ENCODE peak calls at places on chromosomes 4 and X, in five cellular contexts. One of them, this sample, is unnamed.

GRCh38 chr4:40559585-40560465 is 69.8 kb downstream of the RBM47 start:
- DNase-seq in BE2C: no peak
- DNase-seq in progenitor cell of endocrine pancreas: no peak
- DNase-seq in GM06990: peak
- DNase-seq in CD8-positive, alpha-beta T cell: no peak
- DNase-seq in this sample: no peak

GRCh38 chrX:63963382-63963781 is 178.4 kb upstream of the ARHGEF9 start:
- DNase-seq in GM06990: no peak
- DNase-seq in BE2C: no peak
- DNase-seq in CD8-positive, alpha-beta T cell: no peak
- DNase-seq in progenitor cell of endocrine pancreas: no peak
- DNase-seq in this sample: no peak

GRCh38 chr4:102878901-102879300 is 10.1 kb downstream of the CISD2 start:
- DNase-seq in progenitor cell of endocrine pancreas: no peak
- DNase-seq in BE2C: no peak
- DNase-seq in GM06990: no peak
- DNase-seq in CD8-positive, alpha-beta T cell: no peak
- DNase-seq in this sample: no peak

GRCh38 chr4:81491943-81492342 is 20.2 kb upstream of the RASGEF1B start:
- DNase-seq in progenitor cell of endocrine pancreas: no peak
- DNase-seq in BE2C: no peak
- DNase-seq in CD8-positive, alpha-beta T cell: no peak
- DNase-seq in GM06990: no peak
- DNase-seq in this sample: no peak

GRCh38 chr4:3257691-3258482 is 8.9 kb downstream of the MSANTD1 start:
- DNase-seq in progenitor cell of endocrine pancreas: no peak
- DNase-seq in CD8-positive, alpha-beta T cell: no peak
- DNase-seq in BE2C: no peak
- DNase-seq in GM06990: peak
- DNase-seq in this sample: no peak

GRCh38 chr4:8394125-8394524 is 46.4 kb downstream of the ACOX3 start:
- DNase-seq in progenitor cell of endocrine pancreas: no peak
- DNase-seq in GM06990: no peak
- DNase-seq in CD8-positive, alpha-beta T cell: no peak
- DNase-seq in BE2C: no peak
- DNase-seq in this sample: no peak

GRCh38 chrX:38346150-38346549 is 6.3 kb upstream of the OTC start:
- DNase-seq in progenitor cell of endocrine pancreas: no peak
- DNase-seq in GM06990: no peak
- DNase-seq in BE2C: no peak
- DNase-seq in CD8-positive, alpha-beta T cell: no peak
- DNase-seq in this sample: no peak

GRCh38 chrX:18173494-18174180 is 47.0 kb downstream of the BEND2 start:
- DNase-seq in BE2C: no peak
- DNase-seq in progenitor cell of endocrine pancreas: no peak
- DNase-seq in CD8-positive, alpha-beta T cell: no peak
- DNase-seq in GM06990: no peak
- DNase-seq in this sample: no peak

GRCh38 chrX:33831211-33831610 is 300.9 kb downstream of the FAM47A start:
- DNase-seq in progenitor cell of endocrine pancreas: no peak
- DNase-seq in CD8-positive, alpha-beta T cell: no peak
- DNase-seq in BE2C: no peak
- DNase-seq in GM06990: no peak
- DNase-seq in this sample: no peak

GRCh38 chrX:3345281-3346081 is 971 bp downstream of the MXRA5 start:
- DNase-seq in progenitor cell of endocrine pancreas: peak
- DNase-seq in CD8-positive, alpha-beta T cell: no peak
- DNase-seq in BE2C: no peak
- DNase-seq in GM06990: no peak
- DNase-seq in this sample: no peak

GRCh38 chrX:1658083-1658463 is 43.2 kb downstream of the ASMT start:
- DNase-seq in GM06990: no peak
- DNase-seq in CD8-positive, alpha-beta T cell: peak
- DNase-seq in BE2C: no peak
- DNase-seq in progenitor cell of endocrine pancreas: no peak
- DNase-seq in this sample: no peak

GRCh38 chrX:52341493-52341892 is 27.3 kb upstream of the XAGE2 start:
- DNase-seq in progenitor cell of endocrine pancreas: no peak
- DNase-seq in CD8-positive, alpha-beta T cell: no peak
- DNase-seq in GM06990: no peak
- DNase-seq in BE2C: no peak
- DNase-seq in this sample: no peak

GRCh38 chr4:151035321-151035720 is 20.2 kb upstream of the LRBA start:
- DNase-seq in CD8-positive, alpha-beta T cell: no peak
- DNase-seq in progenitor cell of endocrine pancreas: no peak
- DNase-seq in GM06990: no peak
- DNase-seq in BE2C: no peak
- DNase-seq in this sample: no peak

GRCh38 chrX:53895270-53895669 is 149.0 kb downstream of the PHF8 start:
- DNase-seq in BE2C: no peak
- DNase-seq in CD8-positive, alpha-beta T cell: no peak
- DNase-seq in GM06990: no peak
- DNase-seq in progenitor cell of endocrine pancreas: no peak
- DNase-seq in this sample: no peak

GRCh38 chr4:81166431-81166830 is 48.6 kb downstream of the PRKG2 start:
- DNase-seq in BE2C: no peak
- DNase-seq in progenitor cell of endocrine pancreas: no peak
- DNase-seq in CD8-positive, alpha-beta T cell: no peak
- DNase-seq in GM06990: no peak
- DNase-seq in this sample: no peak

DNA sequence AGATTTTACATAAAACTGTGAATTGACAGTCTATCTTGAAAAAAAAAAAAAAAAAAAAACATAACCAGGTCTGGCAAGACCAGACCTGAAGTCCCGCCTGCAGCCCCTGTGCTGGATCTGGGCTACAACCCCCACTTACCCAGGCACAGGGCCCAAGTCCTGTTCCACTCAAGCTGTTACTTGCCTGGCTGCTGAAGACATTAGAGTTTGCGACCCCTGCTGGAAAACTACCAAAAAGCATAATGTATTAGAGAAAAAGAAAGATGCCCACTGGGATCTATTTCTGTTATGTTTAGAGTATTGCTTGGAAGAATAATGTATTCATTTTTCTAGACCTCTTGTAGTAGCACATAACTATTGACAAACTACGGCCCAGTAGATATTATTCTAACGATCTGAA is 4.7 kb downstream of the HS3ST1 start:
- DNase-seq in GM06990: no peak
- DNase-seq in progenitor cell of endocrine pancreas: no peak
- DNase-seq in BE2C: no peak
- DNase-seq in CD8-positive, alpha-beta T cell: peak
- DNase-seq in this sample: peak
- TF ChIP-seq CTCF in GM06990: peak
- TF ChIP-seq CTCF in progenitor cell of endocrine pancreas: peak
- TF ChIP-seq CTCF in BE2C: no peak
- TF ChIP-seq CTCF in CD8-positive, alpha-beta T cell: peak
- TF ChIP-seq CTCF in this sample: peak

GRCh38 chr4:110508827-110509446 is 33.0 kb downstream of the ENPEP start:
- DNase-seq in BE2C: no peak
- DNase-seq in progenitor cell of endocrine pancreas: no peak
- DNase-seq in CD8-positive, alpha-beta T cell: no peak
- DNase-seq in GM06990: no peak
- DNase-seq in this sample: peak
- TF ChIP-seq CTCF in BE2C: peak
- TF ChIP-seq CTCF in progenitor cell of endocrine pancreas: peak
- TF ChIP-seq CTCF in CD8-positive, alpha-beta T cell: no peak
- TF ChIP-seq CTCF in GM06990: no peak
- TF ChIP-seq CTCF in this sample: peak

GRCh38 chrX:11080721-11081120 is 30.4 kb upstream of the HCCS start:
- DNase-seq in GM06990: no peak
- DNase-seq in CD8-positive, alpha-beta T cell: no peak
- DNase-seq in progenitor cell of endocrine pancreas: no peak
- DNase-seq in BE2C: no peak
- DNase-seq in this sample: no peak

GRCh38 chrX:11089802-11090201 is 21.3 kb upstream of the HCCS start:
- DNase-seq in progenitor cell of endocrine pancreas: no peak
- DNase-seq in BE2C: no peak
- DNase-seq in CD8-positive, alpha-beta T cell: no peak
- DNase-seq in GM06990: no peak
- DNase-seq in this sample: no peak

GRCh38 chrX:11085305-11085704 is 25.8 kb upstream of the HCCS start:
- DNase-seq in BE2C: no peak
- DNase-seq in progenitor cell of endocrine pancreas: no peak
- DNase-seq in CD8-positive, alpha-beta T cell: no peak
- DNase-seq in GM06990: no peak
- DNase-seq in this sample: no peak
- TF ChIP-seq CTCF in BE2C: no peak
- TF ChIP-seq CTCF in progenitor cell of endocrine pancreas: no peak
- TF ChIP-seq CTCF in CD8-positive, alpha-beta T cell: no peak
- TF ChIP-seq CTCF in GM06990: no peak
- TF ChIP-seq CTCF in this sample: no peak

GRCh38 chrX:147832707-147833348 is 78.9 kb upstream of the FMR1 start:
- DNase-seq in progenitor cell of endocrine pancreas: no peak
- DNase-seq in BE2C: no peak
- DNase-seq in GM06990: no peak
- DNase-seq in CD8-positive, alpha-beta T cell: no peak
- DNase-seq in this sample: peak

DNA sequence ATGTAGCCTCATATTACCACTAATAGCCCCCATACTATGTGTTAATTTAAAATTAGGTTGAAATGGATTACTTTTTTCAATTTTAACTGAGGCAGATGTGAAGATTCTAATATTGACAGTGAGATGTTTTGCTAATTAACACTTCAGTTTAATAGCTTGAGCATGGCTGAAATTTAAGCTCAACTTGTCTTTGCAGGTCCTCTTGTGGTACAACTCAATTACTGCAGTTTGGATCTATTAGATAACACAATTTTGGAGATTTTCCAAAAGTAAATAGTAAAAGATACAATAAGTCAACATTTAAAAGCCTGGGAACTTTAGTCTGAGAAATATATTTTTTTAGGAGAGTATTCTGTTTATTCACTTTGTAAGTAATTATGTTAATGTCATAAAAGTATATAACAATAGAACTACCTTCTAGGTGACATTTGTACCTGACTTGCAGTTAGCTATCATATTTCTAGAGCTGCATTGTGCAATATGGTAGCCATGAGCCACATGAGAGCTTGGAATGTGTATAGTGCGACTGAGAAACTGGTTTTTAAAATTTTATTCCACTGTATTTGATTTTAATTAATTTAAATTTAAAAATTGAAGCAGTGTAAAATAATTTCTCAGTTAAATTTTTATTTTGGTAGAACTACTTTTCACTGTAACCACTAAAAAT is 73.1 kb upstream of the FMR1 start:
- DNase-seq in progenitor cell of endocrine pancreas: no peak
- DNase-seq in CD8-positive, alpha-beta T cell: no peak
- DNase-seq in GM06990: no peak
- DNase-seq in BE2C: no peak
- DNase-seq in this sample: no peak
- TF ChIP-seq CTCF in progenitor cell of endocrine pancreas: peak
- TF ChIP-seq CTCF in CD8-positive, alpha-beta T cell: peak
- TF ChIP-seq CTCF in GM06990: peak
- TF ChIP-seq CTCF in BE2C: no peak
- TF ChIP-seq CTCF in this sample: peak

DNA sequence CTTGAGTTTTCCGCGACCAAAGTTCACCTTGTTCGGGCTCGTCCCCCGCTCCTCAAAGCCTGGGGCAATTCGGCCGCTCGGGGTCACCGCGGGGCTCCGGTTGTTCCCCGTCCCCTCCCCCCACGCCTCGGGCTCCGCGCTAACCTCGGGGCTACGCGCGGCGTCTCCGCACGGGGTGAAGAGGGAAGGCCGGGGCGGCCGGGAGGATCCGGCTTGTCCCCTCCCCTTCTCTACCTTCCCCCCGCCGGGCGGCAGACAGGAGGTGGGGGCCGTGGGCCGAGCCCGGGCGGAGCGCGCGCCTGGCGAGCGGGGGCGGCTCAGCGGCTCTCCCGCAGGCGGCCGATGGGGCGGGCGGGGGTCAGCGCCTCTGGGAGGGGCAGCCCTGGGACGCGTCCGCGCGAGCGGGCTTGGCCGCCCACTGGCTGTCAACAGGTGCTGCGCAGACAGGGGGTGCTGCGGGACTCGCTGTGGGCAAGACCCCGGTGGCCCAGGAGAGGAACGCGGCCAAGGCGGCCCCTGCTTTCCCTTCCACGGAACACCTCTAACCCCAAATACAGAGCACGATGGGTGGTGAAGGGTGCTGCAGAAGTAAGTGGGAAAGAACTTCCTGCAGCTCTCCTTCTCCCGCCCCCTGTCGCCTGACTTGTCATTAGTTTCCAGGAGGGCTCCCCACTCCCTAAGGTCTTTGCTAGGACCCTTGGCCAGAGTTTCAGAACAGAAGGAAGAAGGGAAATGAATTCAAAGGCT is at the start of gene PDGFC:
- DNase-seq in GM06990: peak
- DNase-seq in progenitor cell of endocrine pancreas: peak
- DNase-seq in BE2C: peak
- DNase-seq in CD8-positive, alpha-beta T cell: no peak
- DNase-seq in this sample: peak
- TF ChIP-seq CTCF in GM06990: no peak
- TF ChIP-seq CTCF in progenitor cell of endocrine pancreas: peak
- TF ChIP-seq CTCF in BE2C: peak
- TF ChIP-seq CTCF in CD8-positive, alpha-beta T cell: no peak
- TF ChIP-seq CTCF in this sample: no peak

GRCh38 chrX:134715930-134716619 is 57.8 kb upstream of the PLAC1 start:
- DNase-seq in CD8-positive, alpha-beta T cell: no peak
- DNase-seq in BE2C: no peak
- DNase-seq in progenitor cell of endocrine pancreas: peak
- DNase-seq in GM06990: no peak
- DNase-seq in this sample: no peak
- TF ChIP-seq CTCF in CD8-positive, alpha-beta T cell: no peak
- TF ChIP-seq CTCF in BE2C: no peak
- TF ChIP-seq CTCF in progenitor cell of endocrine pancreas: no peak
- TF ChIP-seq CTCF in GM06990: no peak
- TF ChIP-seq CTCF in this sample: no peak